ENCODE peak calls at places on chromosomes 13 and 19, in four cellular contexts. I, V, J and K are unnamed samples.

GRCh38 chr19:51441410-51442390 is 16.6 kb downstream of the SIGLEC8 start:
- DNase-seq in V (no peak), I (no peak), J (no peak), K (peak; percentile 94)

GRCh38 chr19:37333457-37333856 is 37.4 kb upstream of the ZNF527 start:
- DNase-seq in V (no peak), J (no peak), I (no peak), K (no peak)

GRCh38 chr19:10812196-10812595 is 23.8 kb downstream of the TMED1 start:
- DNase-seq in I (no peak), J (no peak), V (no peak), K (no peak)

GRCh38 chr13:52949044-52949443 is 79.6 kb upstream of the OLFM4 start:
- DNase-seq in V (no peak), I (no peak), J (no peak), K (no peak)

GRCh38 chr19:58009301-58009665 is 6.7 kb upstream of the ZNF606 start:
- DNase-seq in J (no peak), I (no peak), V (no peak), K (no peak)

GRCh38 chr13:33279414-33279813 is 6.1 kb downstream of the STARD13 start:
- DNase-seq in J (no peak), I (no peak), V (no peak), K (no peak)

GRCh38 chr13:25037057-25037813 is 58.7 kb upstream of the PABPC3 start:
- DNase-seq in J (no peak), I (no peak), V (peak; percentile 57), K (no peak)

GRCh38 chr19:730382-730668 is 20.6 kb upstream of the MISP start:
- DNase-seq in I (no peak), J (no peak), V (no peak), K (no peak)

GRCh38 chr13:26867451-26868067 is 107.0 kb upstream of the GPR12 start:
- DNase-seq in I (no peak), V (peak; percentile 23), J (no peak), K (no peak)

GRCh38 chr19:10363789-10364281 is 16.5 kb downstream of the TYK2 start:
- DNase-seq in J (no peak), I (no peak), V (no peak), K (no peak)

GRCh38 chr13:48235100-48235813 is 2.3 kb downstream of the ITM2B start:
- DNase-seq in I (no peak), V (no peak), J (no peak), K (no peak)

GRCh38 chr13:107851670-107852460 is 363.5 kb downstream of the LIG4 start:
- DNase-seq in J (no peak), I (no peak), V (no peak), K (no peak)

GRCh38 chr13:32135655-32136054 is 104.1 kb downstream of the FRY start:
- DNase-seq in J (no peak), I (no peak), V (no peak), K (no peak)